ENCODE peak calls at places on chromosomes 6 and 20, in six cellular contexts. C is H1, K is Panc1, G is spleen, E is suprapubic skin, U is GM12878. T is an unnamed sample.

GRCh38 chr6:157323924-157324276 is 581 bp upstream of the TMEM242 start:
- DNase-seq in C (peak; percentile 79), K (peak; percentile 47), G (peak; percentile 89), E (peak; percentile 83), U (no peak), T (no peak)

GRCh38 chr6:137969874-137970273 is 102.8 kb downstream of the TNFAIP3 start:
- DNase-seq in C (no peak), K (no peak), G (no peak), E (no peak), U (no peak), T (no peak)

GRCh38 chr6:35093118-35093445 is 48.1 kb downstream of the TCP11 start:
- DNase-seq in C (no peak), K (no peak), G (no peak), E (no peak), U (no peak), T (no peak)

GRCh38 chr6:106511274-106512047 is 117.8 kb downstream of the RTN4IP1 start:
- DNase-seq in C (peak; percentile 62), K (no peak), G (peak; percentile 91), E (peak; percentile 75), U (no peak), T (no peak)

GRCh38 chr6:106746660-106747059 is 117.3 kb downstream of the QRSL1 start:
- DNase-seq in C (no peak), K (no peak), G (no peak), E (no peak), U (no peak), T (no peak)

GRCh38 chr20:62132421-62132820 is 10.1 kb downstream of the LSM14B start:
- DNase-seq in C (no peak), K (no peak), G (no peak), E (no peak), U (no peak), T (no peak)

GRCh38 chr6:157849288-157850017 is 26.4 kb downstream of the SNX9 start:
- DNase-seq in C (no peak), K (no peak), G (no peak), E (no peak), U (no peak), T (no peak)

GRCh38 chr6:145540741-145541140 is 194.6 kb downstream of the EPM2A start:
- DNase-seq in C (no peak), K (no peak), G (no peak), E (no peak), U (no peak), T (no peak)

GRCh38 chr6:13488015-13488895 is 855 bp upstream of the GFOD1 start:
- DNase-seq in C (no peak), K (no peak), G (peak; percentile 89), E (peak; percentile 78), U (no peak), T (no peak)

GRCh38 chr6:141033101-141033500 is 1099.6 kb upstream of the GJE1 start:
- DNase-seq in C (no peak), K (no peak), G (no peak), E (no peak), U (no peak), T (no peak)

GRCh38 chr6:135522975-135523692 is 25.6 kb upstream of the AHI1 start:
- DNase-seq in C (no peak), K (no peak), G (no peak), E (no peak), U (no peak), T (no peak)

DNA sequence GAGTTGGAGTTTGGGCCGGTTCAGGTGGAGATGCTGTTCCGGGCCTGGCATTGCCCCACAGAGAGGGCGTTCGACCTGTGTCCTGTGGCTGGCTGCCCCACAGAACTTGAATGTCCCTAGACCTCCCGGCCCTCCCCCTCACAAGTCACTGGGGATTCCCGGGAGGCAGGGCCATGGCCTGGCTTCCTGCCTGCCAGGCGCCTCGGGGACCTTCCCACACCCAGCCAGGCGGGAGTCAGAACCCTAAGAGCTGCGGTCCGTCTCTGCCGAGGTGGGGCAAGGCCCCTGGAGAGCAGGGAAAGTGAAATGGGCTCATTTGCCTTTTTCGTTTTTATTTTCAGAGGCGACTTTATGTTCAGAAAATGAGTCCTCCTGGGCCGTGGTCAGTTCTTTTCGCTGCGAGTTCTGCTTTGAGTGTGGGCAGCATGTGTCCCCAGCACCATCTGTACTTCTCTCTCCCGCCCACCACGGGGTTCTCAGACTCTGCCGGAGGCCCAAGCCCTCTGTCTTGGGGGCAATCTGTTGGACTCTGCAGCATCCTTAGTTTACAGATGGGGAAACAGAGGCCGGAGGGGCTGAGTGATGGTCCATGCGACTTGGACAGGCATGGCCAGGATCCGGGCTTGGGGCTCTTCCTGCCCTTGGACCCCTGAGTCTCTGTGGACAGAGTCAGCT is 8.5 kb downstream of the RBM38 start:
- DNase-seq in C (no peak), K (no peak), G (peak; percentile 87), E (no peak), U (peak; percentile 71), T (no peak)
- TF ChIP-seq POLR2AphosphoS5 in C (no peak), K (no peak), G (peak; percentile 45), E (no peak), U (peak; percentile 82), T (no peak)

GRCh38 chr6:17035994-17036393 is 65.9 kb upstream of the STMND1 start:
- DNase-seq in C (no peak), K (no peak), G (no peak), E (no peak), U (no peak), T (no peak)

GRCh38 chr6:17039266-17039665 is 62.6 kb upstream of the STMND1 start:
- DNase-seq in C (no peak), K (no peak), G (no peak), E (no peak), U (no peak), T (no peak)

GRCh38 chr6:17042422-17043147 is 59.3 kb upstream of the STMND1 start:
- DNase-seq in C (peak; percentile 52), K (no peak), G (no peak), E (no peak), U (no peak), T (no peak)

GRCh38 chr6:17035257-17035757 is 66.5 kb upstream of the STMND1 start:
- DNase-seq in C (no peak), K (no peak), G (no peak), E (no peak), U (no peak), T (no peak)

GRCh38 chr6:17038316-17038715 is 63.5 kb upstream of the STMND1 start:
- DNase-seq in C (no peak), K (no peak), G (no peak), E (no peak), U (no peak), T (no peak)
- TF ChIP-seq POLR2AphosphoS5 in C (no peak), K (no peak), G (no peak), E (no peak), U (no peak), T (no peak)

GRCh38 chr6:113909224-113909856 is 52.2 kb downstream of the MARCKS start:
- DNase-seq in C (no peak), K (peak; percentile 39), G (no peak), E (no peak), U (peak; percentile 7), T (peak; percentile 78)

GRCh38 chr6:113901482-113901881 is 44.3 kb downstream of the MARCKS start:
- DNase-seq in C (no peak), K (no peak), G (no peak), E (no peak), U (no peak), T (no peak)

GRCh38 chr6:113907107-113907506 is 50.0 kb downstream of the MARCKS start:
- DNase-seq in C (no peak), K (no peak), G (no peak), E (no peak), U (no peak), T (no peak)

GRCh38 chr6:113908801-113909200 is 51.7 kb downstream of the MARCKS start:
- DNase-seq in C (no peak), K (no peak), G (no peak), E (no peak), U (no peak), T (no peak)

DNA sequence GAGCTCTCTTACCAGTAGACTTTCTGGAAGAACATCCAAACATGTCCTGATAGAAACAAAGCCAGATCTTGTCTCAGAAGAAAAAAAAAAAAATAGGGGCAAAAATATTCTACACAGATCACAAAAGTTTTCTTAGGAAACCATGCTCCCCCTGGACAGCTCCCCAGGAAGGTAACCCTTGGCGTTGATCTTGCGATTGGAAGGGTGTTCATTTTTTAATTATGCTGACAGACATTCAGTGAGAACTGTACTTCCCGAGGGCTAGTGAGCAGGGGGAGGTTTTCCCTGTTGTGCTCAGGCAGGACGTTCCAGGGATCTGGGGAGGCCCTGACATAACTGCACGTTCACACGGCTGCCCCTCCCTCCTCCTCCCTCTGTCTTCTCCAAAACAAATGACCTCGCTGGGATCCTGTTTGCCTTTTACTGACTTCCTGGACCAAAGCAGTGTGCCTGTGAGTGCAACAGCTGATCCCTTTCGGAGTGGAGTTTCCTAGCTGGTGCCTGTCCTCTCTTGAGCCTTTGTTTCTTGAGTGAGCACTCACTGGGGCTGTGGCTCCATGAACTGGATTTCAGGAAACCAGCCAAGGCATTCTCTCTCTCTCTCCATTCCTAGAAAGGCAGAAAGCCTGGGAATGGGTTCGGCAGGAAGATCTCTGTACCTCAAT is 46.7 kb downstream of the MARCKS start:
- DNase-seq in C (no peak), K (no peak), G (peak; percentile 76), E (no peak), U (no peak), T (no peak)
- TF ChIP-seq POLR2AphosphoS5 in C (no peak), K (no peak), G (peak; percentile 68), E (no peak), U (no peak), T (no peak)

DNA sequence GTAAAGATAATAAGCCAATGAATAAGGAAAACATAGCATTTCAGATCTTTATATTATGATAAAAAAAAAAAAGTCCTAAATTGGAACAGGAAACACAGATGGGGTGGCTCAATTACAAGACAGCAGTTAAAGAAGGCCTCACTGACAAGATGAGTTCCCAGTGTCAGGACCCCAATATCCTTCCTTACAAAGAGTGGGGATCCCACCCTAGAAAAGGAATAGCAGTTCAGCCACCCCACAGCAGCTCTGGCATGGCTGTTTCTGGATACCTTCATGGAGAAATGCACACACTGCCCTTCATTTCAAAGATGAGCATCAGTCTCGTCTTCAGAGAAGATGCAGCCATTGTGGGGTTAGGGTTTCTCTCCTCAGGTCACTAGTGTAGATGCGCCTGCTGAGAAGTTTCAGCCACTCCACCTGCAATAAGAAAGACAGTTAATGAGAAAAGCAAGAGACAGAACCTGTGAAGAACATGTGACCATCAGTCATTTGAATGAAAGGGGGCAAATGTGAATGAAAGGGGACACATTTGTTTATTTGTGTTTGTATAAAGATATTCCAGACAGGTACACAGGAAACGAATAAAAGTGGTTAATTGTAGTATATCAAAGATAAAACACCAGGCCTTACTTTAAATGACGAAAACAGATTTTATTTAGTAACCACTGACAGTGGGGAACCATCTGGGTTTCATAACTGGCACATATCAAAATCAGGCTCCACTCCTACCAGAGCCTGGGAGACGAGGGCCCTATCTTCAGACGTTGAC is 121.3 kb upstream of the PRSS16 start:
- DNase-seq in C (no peak), K (no peak), G (no peak), E (no peak), U (no peak), T (no peak)
- TF ChIP-seq POLR2AphosphoS5 in C (no peak), K (no peak), G (no peak), E (no peak), U (no peak), T (no peak)

T was measured in SK-N-MC.